ENCODE peak calls at places on chromosomes 2 and 18, in seven cellular contexts. R, K, D, J, Q, Z and N are unnamed samples.

GRCh38 chr2:36549063-36549662 is 48.8 kb downstream of the FEZ2 start:
- DNase-seq in Q (no peak), R (no peak), D (no peak), Z (no peak), J (no peak), K (peak; percentile 21), N (no peak)

GRCh38 chr2:2542316-2542715 is 211.2 kb upstream of the MYT1L start:
- DNase-seq in D (no peak), K (no peak), R (no peak), Q (no peak), Z (no peak), J (no peak), N (no peak)

GRCh38 chr2:238978507-238978906 is 130.6 kb downstream of the TWIST2 start:
- DNase-seq in K (no peak), J (no peak), Q (no peak), R (no peak), Z (peak; percentile 45), D (no peak), N (no peak)

GRCh38 chr2:240350006-240350355 is 85.5 kb upstream of the GPC1 start:
- DNase-seq in J (no peak), D (no peak), K (no peak), R (peak; percentile 57), Z (no peak), Q (no peak), N (no peak)

GRCh38 chr2:236101311-236101950 is 66.8 kb downstream of the GBX2 start:
- DNase-seq in Q (no peak), R (no peak), J (no peak), Z (no peak), K (no peak), D (no peak), N (no peak)

GRCh38 chr2:26978061-26978596 is 7.7 kb downstream of the MAPRE3 start:
- DNase-seq in Q (no peak), D (no peak), R (no peak), K (no peak), J (no peak), Z (no peak), N (peak; percentile 70)

GRCh38 chr2:234512884-234513669 is 16.2 kb upstream of the ARL4C start:
- DNase-seq in J (no peak), Z (no peak), D (no peak), K (peak; percentile 39), Q (no peak), R (no peak), N (no peak)

GRCh38 chr2:166090346-166090745 is 37.5 kb downstream of the SCN1A start:
- DNase-seq in K (peak; percentile 84), D (no peak), Z (peak; percentile 21), Q (no peak), R (no peak), J (no peak), N (no peak)

GRCh38 chr18:55585586-55586521 is 2.1 kb downstream of the TCF4 start:
- DNase-seq in K (peak; percentile 42), Z (no peak), R (no peak), D (no peak), Q (no peak), J (peak; percentile 15), N (no peak)

GRCh38 chr2:239601201-239601851 is 200.5 kb upstream of the HDAC4 start:
- DNase-seq in R (peak; percentile 52), J (no peak), D (peak; percentile 48), Q (no peak), Z (no peak), K (no peak), N (no peak)

GRCh38 chr2:235170536-235171510 is 219.0 kb downstream of the SH3BP4 start:
- DNase-seq in K (peak; percentile 79), D (no peak), Z (peak; percentile 90), Q (peak; percentile 41), R (no peak), J (peak; percentile 41), N (peak; percentile 57)

GRCh38 chr2:10957396-10957795 is 45.7 kb downstream of the KCNF1 start:
- DNase-seq in J (no peak), Q (no peak), K (no peak), R (no peak), Z (peak; percentile 61), D (no peak), N (no peak)

GRCh38 chr2:48279347-48279746 is 250.6 kb upstream of the STON1 start:
- DNase-seq in R (no peak), J (no peak), Z (no peak), Q (no peak), K (no peak), D (no peak), N (no peak)

GRCh38 chr2:85183078-85183477 is 49.9 kb downstream of the TCF7L1 start:
- DNase-seq in Z (no peak), K (no peak), D (no peak), Q (no peak), R (no peak), J (no peak), N (no peak)

GRCh38 chr18:3397031-3397750 is 52.8 kb upstream of the TGIF1 start:
- DNase-seq in K (no peak), J (no peak), Z (no peak), D (no peak), R (no peak), Q (no peak), N (no peak)

GRCh38 chr2:74843371-74844298 is 9.7 kb downstream of the HK2 start:
- DNase-seq in Z (peak; percentile 76), Q (no peak), D (no peak), R (peak; percentile 69), K (peak; percentile 96), J (no peak), N (no peak)

GRCh38 chr2:135845257-135845656 is 8.3 kb upstream of the LCT start:
- DNase-seq in R (no peak), J (no peak), D (no peak), Q (no peak), Z (no peak), K (no peak), N (no peak)

GRCh38 chr2:135845997-135846396 is 9.0 kb upstream of the LCT start:
- DNase-seq in K (no peak), J (no peak), Q (no peak), R (no peak), Z (no peak), D (no peak), N (no peak)

GRCh38 chr2:135840601-135841000 is 3.6 kb upstream of the LCT start:
- DNase-seq in Q (no peak), D (no peak), J (no peak), R (no peak), K (peak; percentile 31), Z (peak; percentile 29), N (no peak)

GRCh38 chr2:135843671-135844070 is 6.7 kb upstream of the LCT start:
- DNase-seq in K (peak; percentile 48), Q (no peak), Z (peak; percentile 23), J (no peak), D (no peak), R (no peak), N (no peak)

GRCh38 chr2:135844285-135844985 is 7.5 kb upstream of the LCT start:
- DNase-seq in Z (no peak), J (no peak), Q (no peak), D (no peak), R (no peak), K (no peak), N (no peak)
- TF ChIP-seq CTCF in Z (no peak), J (no peak), Q (no peak), D (no peak), R (no peak), K (no peak), N (no peak)

GRCh38 chr18:62637807-62638687 is 77.3 kb upstream of the PHLPP1 start:
- DNase-seq in Q (no peak), R (no peak), J (peak; percentile 78), Z (no peak), K (no peak), D (no peak), N (peak; percentile 70)
- TF ChIP-seq CTCF in Q (peak; percentile 55), R (no peak), J (peak; percentile 75), Z (peak; percentile 55), K (peak; percentile 60), D (peak; percentile 64), N (peak; percentile 75)

GRCh38 chr2:43217228-43218220 is 8.9 kb downstream of the ZFP36L2 start:
- DNase-seq in K (no peak), D (no peak), Z (no peak), R (no peak), J (peak; percentile 85), Q (no peak), N (no peak)

GRCh38 chr2:43218221-43218549 is 8.2 kb downstream of the ZFP36L2 start:
- DNase-seq in K (peak; percentile 26), J (no peak), R (no peak), Z (peak; percentile 50), Q (no peak), D (no peak), N (no peak)

GRCh38 chr2:43220229-43220981 is 6.0 kb downstream of the ZFP36L2 start:
- DNase-seq in Q (no peak), Z (peak; percentile 51), J (no peak), K (peak; percentile 82), D (no peak), R (no peak), N (no peak)

GRCh38 chr2:43219383-43220228 is 6.8 kb downstream of the ZFP36L2 start:
- DNase-seq in K (peak; percentile 89), J (peak; percentile 77), Z (peak; percentile 78), R (peak; percentile 95), D (no peak), Q (no peak), N (peak; percentile 91)

GRCh38 chr2:43218550-43219382 is 7.6 kb downstream of the ZFP36L2 start:
- DNase-seq in Z (peak; percentile 29), Q (no peak), R (peak; percentile 78), J (no peak), D (no peak), K (peak; percentile 37), N (peak; percentile 64)
- TF ChIP-seq CTCF in Z (no peak), Q (no peak), R (no peak), J (no peak), D (no peak), K (no peak), N (no peak)

DNA sequence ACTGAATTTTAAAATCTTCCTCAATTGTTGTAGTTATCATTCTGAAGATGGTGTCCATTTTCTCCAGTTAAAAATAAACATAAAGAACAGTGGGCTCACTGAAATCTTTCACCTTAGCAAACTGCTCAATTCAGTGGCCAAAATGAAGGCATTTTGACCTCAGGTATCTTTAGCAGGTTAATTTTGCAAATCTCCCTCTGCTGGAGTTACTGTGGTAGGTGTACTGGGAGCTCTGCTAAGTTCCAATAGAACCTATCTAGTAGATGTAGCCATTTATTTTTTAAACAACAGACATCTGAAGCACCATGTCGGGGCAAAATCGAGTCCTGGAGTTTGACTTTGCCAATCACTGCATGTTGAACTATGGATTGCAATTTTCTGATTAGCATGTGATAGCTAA is 177.1 kb downstream of the IRS1 start:
- DNase-seq in K (no peak), D (no peak), R (no peak), Z (no peak), J (no peak), Q (no peak), N (no peak)
- TF ChIP-seq CTCF in K (peak; percentile 31), D (peak; percentile 32), R (no peak), Z (no peak), J (no peak), Q (no peak), N (peak; percentile 21)

DNA sequence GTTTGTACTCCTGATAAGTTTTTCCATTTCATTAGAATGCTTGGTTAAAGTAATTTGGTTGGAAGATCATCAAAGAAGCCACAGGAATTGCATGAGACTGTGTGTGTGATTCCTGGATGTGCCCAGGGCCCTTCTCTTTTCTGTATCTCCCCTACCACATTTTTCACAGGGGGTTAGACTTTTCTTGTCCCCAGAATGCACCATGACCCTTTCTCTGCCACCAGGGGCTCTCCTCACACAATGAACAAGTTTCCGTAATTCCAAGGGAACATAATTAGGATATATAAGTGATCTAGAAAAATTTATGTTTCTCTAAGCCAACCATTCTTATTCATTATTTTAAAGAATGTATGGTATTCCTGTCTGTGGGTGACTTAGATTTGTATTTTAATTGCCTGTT is 291.8 kb downstream of the NEDD4L start:
- DNase-seq in J (no peak), D (no peak), K (no peak), R (no peak), Z (no peak), Q (no peak), N (no peak)
- TF ChIP-seq CTCF in J (no peak), D (peak; percentile 60), K (peak; percentile 37), R (no peak), Z (peak; percentile 41), Q (peak; percentile 40), N (no peak)